ENCODE peak calls at places on chromosomes 4 and X, in five cellular contexts. M is RWPE1; G is effector CD4-positive, alpha-beta T cell; A is stimulated activated CD4-positive, alpha-beta T cell treated with anti-CD3 and anti-CD28 coated beads, Interleukin-2, amount 100 ng/mL, for 24 hours; N is fibroblast of lung. W is an unnamed sample.

GRCh38 chrX:96102997-96103396 is 581.6 kb upstream of the DIAPH2 start:
- DNase-seq in M (no peak), G (no peak), A (no peak), N (peak; percentile 19), W (peak; percentile 0)

GRCh38 chr4:185134176-185134869 is 8.7 kb upstream of the SLC25A4 start:
- DNase-seq in M (peak; percentile 49), G (no peak), A (no peak), N (peak; percentile 77), W (peak; percentile 76)

GRCh38 chr4:151325320-151326246 is at the start of gene SH3D19:
- DNase-seq in M (peak; percentile 60), G (no peak), A (peak; percentile 11), N (peak; percentile 58), W (peak; percentile 81)

GRCh38 chr4:80221161-80221560 is 23.9 kb downstream of the PRDM8 start:
- DNase-seq in M (no peak), G (no peak), A (no peak), N (peak; percentile 71), W (peak; percentile 43)

GRCh38 chr4:3121110-3121509 is 46.6 kb downstream of the HTT start:
- DNase-seq in M (no peak), G (no peak), A (no peak), N (no peak), W (no peak)

GRCh38 chrX:147914609-147915008 is 2.9 kb downstream of the FMR1 start:
- DNase-seq in M (no peak), G (no peak), A (no peak), N (no peak), W (no peak)

GRCh38 chrX:65451663-65452062 is 82.9 kb downstream of the LAS1L start:
- DNase-seq in M (peak; percentile 0), G (no peak), A (no peak), N (peak; percentile 3), W (peak; percentile 50)

GRCh38 chrX:104864296-104864695 is 298.3 kb downstream of the IL1RAPL2 start:
- DNase-seq in M (no peak), G (no peak), A (no peak), N (no peak), W (no peak)

GRCh38 chr4:4875611-4876010 is 16.1 kb downstream of the MSX1 start:
- DNase-seq in M (no peak), G (no peak), A (no peak), N (no peak), W (no peak)

GRCh38 chrX:1462596-1463251 is 10.0 kb upstream of the ASMTL start:
- DNase-seq in M (no peak), G (peak; percentile 63), A (peak; percentile 66), N (no peak), W (peak; percentile 90)

GRCh38 chr4:122588453-122589238 is 32.2 kb downstream of the IL21 start:
- DNase-seq in M (no peak), G (no peak), A (no peak), N (peak; percentile 82), W (no peak)

GRCh38 chrX:29432534-29432933 is 782.8 kb upstream of the MAGEB2 start:
- DNase-seq in M (peak; percentile 14), G (no peak), A (no peak), N (no peak), W (no peak)